ENCODE peak calls at places on chromosomes 5 and 9, in nine cellular contexts. K is GM10248; X is GM23248; P is glomerular endothelial cell; Q is psoas muscle; M is EH; G is nephron progenitor cell; O is AG10803; C is stimulated activated naive B cell treated with anti-CD40 and anti-IgM and Interleukin-4, amounts not matched to agents 10 μg/mL and 1 μg/mL and 100 μg/mL, for 72 hours. R is an unnamed sample.

GRCh38 chr9:116490321-116490720 is 196.8 kb upstream of the TRIM32 start:
- DNase-seq in C (no peak), M (peak; percentile 38), X (peak; percentile 43), P (no peak), K (no peak), G (no peak), O (no peak), Q (no peak), R (no peak)

GRCh38 chr5:116361979-116362577 is 212.5 kb downstream of the SEMA6A start:
- DNase-seq in O (no peak), P (no peak), C (no peak), Q (no peak), K (no peak), M (no peak), G (no peak), X (no peak), R (no peak)

GRCh38 chr9:6538666-6539071 is 106.9 kb downstream of the GLDC start:
- DNase-seq in X (peak; percentile 67), C (no peak), K (no peak), O (peak; percentile 14), Q (no peak), M (peak; percentile 20), G (no peak), P (no peak), R (no peak)

GRCh38 chr5:73451218-73452130 is 2.9 kb upstream of the FOXD1 start:
- DNase-seq in M (peak; percentile 65), K (peak; percentile 64), Q (peak; percentile 77), P (no peak), G (peak; percentile 92), X (peak; percentile 88), O (peak; percentile 68), C (no peak), R (peak; percentile 56)

GRCh38 chr5:21219255-21219654 is 1231.3 kb upstream of the CDH18 start:
- DNase-seq in P (no peak), O (no peak), G (no peak), M (no peak), C (no peak), Q (no peak), K (no peak), X (no peak), R (no peak)

GRCh38 chr9:120890415-120891254 is 13.6 kb upstream of the PHF19 start:
- DNase-seq in O (no peak), Q (no peak), C (no peak), P (no peak), M (peak; percentile 30), X (no peak), G (no peak), K (no peak), R (no peak)

GRCh38 chr9:69963728-69964127 is 79.9 kb upstream of the MAMDC2 start:
- DNase-seq in X (peak; percentile 42), G (no peak), C (no peak), K (no peak), O (peak; percentile 36), M (no peak), P (no peak), Q (no peak), R (no peak)

GRCh38 chr9:71886015-71886414 is 25.0 kb downstream of the ABHD17B start:
- DNase-seq in X (no peak), Q (no peak), K (no peak), C (no peak), O (no peak), P (no peak), M (no peak), G (no peak), R (no peak)

GRCh38 chr5:98248949-98249348 is 524.5 kb upstream of the RGMB start:
- DNase-seq in M (peak; percentile 92), K (no peak), O (peak; percentile 92), C (no peak), Q (no peak), G (no peak), X (peak; percentile 89), P (no peak), R (no peak)

R was measured in T-helper 1 cell.